ENCODE peak calls at places on chromosomes 13 and 19, in nine cellular contexts. One of them, this sample, is unnamed.
A peak's percentile ranks its signal among the peaks of the same experiment; 100 is the strongest.

GRCh38 chr13:66154981-66155380 is 1075.2 kb downstream of the PCDH9 start:
- DNase-seq in stimulated activated CD8-positive, alpha-beta memory T cell treated with anti-CD3 and anti-CD28 coated beads, Interleukin-15, amount 100 ng/mL, for 1 hour: no peak
- DNase-seq in naive B cell: no peak
- DNase-seq in pons: no peak
- DNase-seq in NCI-H1694: no peak
- DNase-seq in HTR-8/SVneo: no peak
- DNase-seq in iPS DF 6.9: no peak
- DNase-seq in NCI-H1048: no peak
- DNase-seq in WTC11: no peak
- DNase-seq in this sample: no peak

GRCh38 chr13:100710176-100710575 is 35.6 kb upstream of the TMTC4 start:
- DNase-seq in stimulated activated CD8-positive, alpha-beta memory T cell treated with anti-CD3 and anti-CD28 coated beads, Interleukin-15, amount 100 ng/mL, for 1 hour: no peak
- DNase-seq in naive B cell: no peak
- DNase-seq in pons: no peak
- DNase-seq in NCI-H1694: no peak
- DNase-seq in HTR-8/SVneo: no peak
- DNase-seq in iPS DF 6.9: no peak
- DNase-seq in NCI-H1048: no peak
- DNase-seq in WTC11: no peak
- DNase-seq in this sample: no peak

GRCh38 chr13:37476874-37477273 is 121.7 kb downstream of the POSTN start:
- DNase-seq in stimulated activated CD8-positive, alpha-beta memory T cell treated with anti-CD3 and anti-CD28 coated beads, Interleukin-15, amount 100 ng/mL, for 1 hour: no peak
- DNase-seq in naive B cell: no peak
- DNase-seq in pons: no peak
- DNase-seq in NCI-H1694: no peak
- DNase-seq in HTR-8/SVneo: no peak
- DNase-seq in iPS DF 6.9: no peak
- DNase-seq in NCI-H1048: no peak
- DNase-seq in WTC11: no peak
- DNase-seq in this sample: no peak

GRCh38 chr13:62879071-62879470 is 1463.4 kb upstream of the PCDH20 start:
- DNase-seq in stimulated activated CD8-positive, alpha-beta memory T cell treated with anti-CD3 and anti-CD28 coated beads, Interleukin-15, amount 100 ng/mL, for 1 hour: no peak
- DNase-seq in naive B cell: no peak
- DNase-seq in pons: no peak
- DNase-seq in NCI-H1694: no peak
- DNase-seq in HTR-8/SVneo: peak; percentile 17
- DNase-seq in iPS DF 6.9: no peak
- DNase-seq in NCI-H1048: no peak
- DNase-seq in WTC11: no peak
- DNase-seq in this sample: no peak

GRCh38 chr19:10603873-10604459 is 16.9 kb upstream of the AP1M2 start:
- DNase-seq in stimulated activated CD8-positive, alpha-beta memory T cell treated with anti-CD3 and anti-CD28 coated beads, Interleukin-15, amount 100 ng/mL, for 1 hour: no peak
- DNase-seq in naive B cell: peak; percentile 76
- DNase-seq in pons: peak; percentile 62
- DNase-seq in NCI-H1694: no peak
- DNase-seq in HTR-8/SVneo: no peak
- DNase-seq in iPS DF 6.9: no peak
- DNase-seq in NCI-H1048: no peak
- DNase-seq in WTC11: no peak
- DNase-seq in this sample: no peak

GRCh38 chr19:926595-927043 is 784 bp downstream of the ARID3A start:
- DNase-seq in stimulated activated CD8-positive, alpha-beta memory T cell treated with anti-CD3 and anti-CD28 coated beads, Interleukin-15, amount 100 ng/mL, for 1 hour: no peak
- DNase-seq in naive B cell: peak; percentile 62
- DNase-seq in pons: peak; percentile 32
- DNase-seq in NCI-H1694: no peak
- DNase-seq in HTR-8/SVneo: no peak
- DNase-seq in iPS DF 6.9: no peak
- DNase-seq in NCI-H1048: no peak
- DNase-seq in WTC11: no peak
- DNase-seq in this sample: peak; percentile 42

GRCh38 chr13:102701331-102701730 is 6.5 kb upstream of the METTL21C start:
- DNase-seq in stimulated activated CD8-positive, alpha-beta memory T cell treated with anti-CD3 and anti-CD28 coated beads, Interleukin-15, amount 100 ng/mL, for 1 hour: no peak
- DNase-seq in naive B cell: no peak
- DNase-seq in pons: no peak
- DNase-seq in NCI-H1694: no peak
- DNase-seq in HTR-8/SVneo: no peak
- DNase-seq in iPS DF 6.9: no peak
- DNase-seq in NCI-H1048: no peak
- DNase-seq in WTC11: no peak
- DNase-seq in this sample: no peak

GRCh38 chr13:75468098-75468497 is 13.9 kb downstream of the TBC1D4 start:
- DNase-seq in stimulated activated CD8-positive, alpha-beta memory T cell treated with anti-CD3 and anti-CD28 coated beads, Interleukin-15, amount 100 ng/mL, for 1 hour: no peak
- DNase-seq in naive B cell: no peak
- DNase-seq in pons: no peak
- DNase-seq in NCI-H1694: no peak
- DNase-seq in HTR-8/SVneo: no peak
- DNase-seq in iPS DF 6.9: no peak
- DNase-seq in NCI-H1048: no peak
- DNase-seq in WTC11: no peak
- DNase-seq in this sample: no peak

GRCh38 chr13:42545842-42546241 is 28.1 kb upstream of the TNFSF11 start:
- DNase-seq in stimulated activated CD8-positive, alpha-beta memory T cell treated with anti-CD3 and anti-CD28 coated beads, Interleukin-15, amount 100 ng/mL, for 1 hour: no peak
- DNase-seq in naive B cell: no peak
- DNase-seq in pons: no peak
- DNase-seq in NCI-H1694: no peak
- DNase-seq in HTR-8/SVneo: no peak
- DNase-seq in iPS DF 6.9: no peak
- DNase-seq in NCI-H1048: no peak
- DNase-seq in WTC11: no peak
- DNase-seq in this sample: no peak

GRCh38 chr13:20263393-20264044 is 31.4 kb upstream of the GJB6 start:
- DNase-seq in stimulated activated CD8-positive, alpha-beta memory T cell treated with anti-CD3 and anti-CD28 coated beads, Interleukin-15, amount 100 ng/mL, for 1 hour: no peak
- DNase-seq in naive B cell: no peak
- DNase-seq in pons: no peak
- DNase-seq in NCI-H1694: no peak
- DNase-seq in HTR-8/SVneo: no peak
- DNase-seq in iPS DF 6.9: no peak
- DNase-seq in NCI-H1048: no peak
- DNase-seq in WTC11: no peak
- DNase-seq in this sample: no peak

GRCh38 chr13:45875951-45876350 is 24.4 kb upstream of the SIAH3 start:
- DNase-seq in stimulated activated CD8-positive, alpha-beta memory T cell treated with anti-CD3 and anti-CD28 coated beads, Interleukin-15, amount 100 ng/mL, for 1 hour: no peak
- DNase-seq in naive B cell: no peak
- DNase-seq in pons: no peak
- DNase-seq in NCI-H1694: no peak
- DNase-seq in HTR-8/SVneo: no peak
- DNase-seq in iPS DF 6.9: no peak
- DNase-seq in NCI-H1048: no peak
- DNase-seq in WTC11: no peak
- DNase-seq in this sample: no peak

GRCh38 chr13:113647351-113648217 is 10.4 kb downstream of the ATP4B start:
- DNase-seq in stimulated activated CD8-positive, alpha-beta memory T cell treated with anti-CD3 and anti-CD28 coated beads, Interleukin-15, amount 100 ng/mL, for 1 hour: no peak
- DNase-seq in naive B cell: no peak
- DNase-seq in pons: peak; percentile 92
- DNase-seq in NCI-H1694: peak; percentile 83
- DNase-seq in HTR-8/SVneo: no peak
- DNase-seq in iPS DF 6.9: no peak
- DNase-seq in NCI-H1048: no peak
- DNase-seq in WTC11: peak; percentile 8
- DNase-seq in this sample: peak; percentile 74

GRCh38 chr19:27971071-27971470 is 1241.9 kb downstream of the UQCRFS1 start:
- DNase-seq in stimulated activated CD8-positive, alpha-beta memory T cell treated with anti-CD3 and anti-CD28 coated beads, Interleukin-15, amount 100 ng/mL, for 1 hour: no peak
- DNase-seq in naive B cell: no peak
- DNase-seq in pons: no peak
- DNase-seq in NCI-H1694: no peak
- DNase-seq in HTR-8/SVneo: no peak
- DNase-seq in iPS DF 6.9: no peak
- DNase-seq in NCI-H1048: no peak
- DNase-seq in WTC11: peak; percentile 16
- DNase-seq in this sample: no peak

GRCh38 chr13:49450105-49450819 is 6.2 kb downstream of the SETDB2 start:
- DNase-seq in stimulated activated CD8-positive, alpha-beta memory T cell treated with anti-CD3 and anti-CD28 coated beads, Interleukin-15, amount 100 ng/mL, for 1 hour: no peak
- DNase-seq in naive B cell: no peak
- DNase-seq in pons: no peak
- DNase-seq in NCI-H1694: no peak
- DNase-seq in HTR-8/SVneo: no peak
- DNase-seq in iPS DF 6.9: no peak
- DNase-seq in NCI-H1048: no peak
- DNase-seq in WTC11: no peak
- DNase-seq in this sample: no peak

GRCh38 chr13:27147530-27148170 is 24.0 kb downstream of the USP12 start:
- DNase-seq in stimulated activated CD8-positive, alpha-beta memory T cell treated with anti-CD3 and anti-CD28 coated beads, Interleukin-15, amount 100 ng/mL, for 1 hour: no peak
- DNase-seq in naive B cell: peak; percentile 59
- DNase-seq in pons: no peak
- DNase-seq in NCI-H1694: no peak
- DNase-seq in HTR-8/SVneo: no peak
- DNase-seq in iPS DF 6.9: no peak
- DNase-seq in NCI-H1048: no peak
- DNase-seq in WTC11: no peak
- DNase-seq in this sample: no peak

GRCh38 chr13:107421028-107421427 is 794.3 kb downstream of the LIG4 start:
- DNase-seq in stimulated activated CD8-positive, alpha-beta memory T cell treated with anti-CD3 and anti-CD28 coated beads, Interleukin-15, amount 100 ng/mL, for 1 hour: no peak
- DNase-seq in naive B cell: no peak
- DNase-seq in pons: no peak
- DNase-seq in NCI-H1694: no peak
- DNase-seq in HTR-8/SVneo: no peak
- DNase-seq in iPS DF 6.9: no peak
- DNase-seq in NCI-H1048: no peak
- DNase-seq in WTC11: no peak
- DNase-seq in this sample: no peak

GRCh38 chr13:89969996-89970709 is 1377.3 kb upstream of the MIR17HG start:
- DNase-seq in stimulated activated CD8-positive, alpha-beta memory T cell treated with anti-CD3 and anti-CD28 coated beads, Interleukin-15, amount 100 ng/mL, for 1 hour: no peak
- DNase-seq in naive B cell: no peak
- DNase-seq in pons: no peak
- DNase-seq in NCI-H1694: no peak
- DNase-seq in HTR-8/SVneo: no peak
- DNase-seq in iPS DF 6.9: no peak
- DNase-seq in NCI-H1048: no peak
- DNase-seq in WTC11: no peak
- DNase-seq in this sample: no peak

GRCh38 chr13:75135325-75135825 is 346.6 kb downstream of the TBC1D4 start:
- DNase-seq in stimulated activated CD8-positive, alpha-beta memory T cell treated with anti-CD3 and anti-CD28 coated beads, Interleukin-15, amount 100 ng/mL, for 1 hour: no peak
- DNase-seq in naive B cell: no peak
- DNase-seq in pons: no peak
- DNase-seq in NCI-H1694: no peak
- DNase-seq in HTR-8/SVneo: peak; percentile 4
- DNase-seq in iPS DF 6.9: no peak
- DNase-seq in NCI-H1048: no peak
- DNase-seq in WTC11: no peak
- DNase-seq in this sample: peak; percentile 59

GRCh38 chr13:45603338-45603737 is 12.2 kb downstream of the ERICH6B start:
- DNase-seq in stimulated activated CD8-positive, alpha-beta memory T cell treated with anti-CD3 and anti-CD28 coated beads, Interleukin-15, amount 100 ng/mL, for 1 hour: no peak
- DNase-seq in naive B cell: no peak
- DNase-seq in pons: no peak
- DNase-seq in NCI-H1694: no peak
- DNase-seq in HTR-8/SVneo: no peak
- DNase-seq in iPS DF 6.9: no peak
- DNase-seq in NCI-H1048: no peak
- DNase-seq in WTC11: no peak
- DNase-seq in this sample: no peak

GRCh38 chr19:8609210-8610040 is 1.1 kb downstream of the ADAMTS10 start:
- DNase-seq in stimulated activated CD8-positive, alpha-beta memory T cell treated with anti-CD3 and anti-CD28 coated beads, Interleukin-15, amount 100 ng/mL, for 1 hour: no peak
- DNase-seq in naive B cell: no peak
- DNase-seq in pons: no peak
- DNase-seq in NCI-H1694: no peak
- DNase-seq in HTR-8/SVneo: peak; percentile 60
- DNase-seq in iPS DF 6.9: no peak
- DNase-seq in NCI-H1048: no peak
- DNase-seq in WTC11: peak; percentile 72
- DNase-seq in this sample: no peak

GRCh38 chr13:98451676-98452105 is 125.2 kb downstream of the STK24 start:
- DNase-seq in stimulated activated CD8-positive, alpha-beta memory T cell treated with anti-CD3 and anti-CD28 coated beads, Interleukin-15, amount 100 ng/mL, for 1 hour: no peak
- DNase-seq in naive B cell: no peak
- DNase-seq in pons: peak; percentile 44
- DNase-seq in NCI-H1694: no peak
- DNase-seq in HTR-8/SVneo: no peak
- DNase-seq in iPS DF 6.9: no peak
- DNase-seq in NCI-H1048: no peak
- DNase-seq in WTC11: no peak
- DNase-seq in this sample: no peak

GRCh38 chr19:45346449-45346848 is 5.9 kb downstream of the KLC3 start:
- DNase-seq in stimulated activated CD8-positive, alpha-beta memory T cell treated with anti-CD3 and anti-CD28 coated beads, Interleukin-15, amount 100 ng/mL, for 1 hour: no peak
- DNase-seq in naive B cell: no peak
- DNase-seq in pons: no peak
- DNase-seq in NCI-H1694: no peak
- DNase-seq in HTR-8/SVneo: no peak
- DNase-seq in iPS DF 6.9: no peak
- DNase-seq in NCI-H1048: no peak
- DNase-seq in WTC11: peak; percentile 68
- DNase-seq in this sample: no peak

GRCh38 chr19:53969366-53969765 is 6.6 kb downstream of the CACNG8 start:
- DNase-seq in stimulated activated CD8-positive, alpha-beta memory T cell treated with anti-CD3 and anti-CD28 coated beads, Interleukin-15, amount 100 ng/mL, for 1 hour: no peak
- DNase-seq in naive B cell: no peak
- DNase-seq in pons: no peak
- DNase-seq in NCI-H1694: no peak
- DNase-seq in HTR-8/SVneo: no peak
- DNase-seq in iPS DF 6.9: no peak
- DNase-seq in NCI-H1048: no peak
- DNase-seq in WTC11: no peak
- DNase-seq in this sample: no peak

GRCh38 chr13:40362502-40362901 is 303.9 kb downstream of the FOXO1 start:
- DNase-seq in stimulated activated CD8-positive, alpha-beta memory T cell treated with anti-CD3 and anti-CD28 coated beads, Interleukin-15, amount 100 ng/mL, for 1 hour: no peak
- DNase-seq in naive B cell: no peak
- DNase-seq in pons: no peak
- DNase-seq in NCI-H1694: no peak
- DNase-seq in HTR-8/SVneo: no peak
- DNase-seq in iPS DF 6.9: no peak
- DNase-seq in NCI-H1048: no peak
- DNase-seq in WTC11: no peak
- DNase-seq in this sample: no peak

GRCh38 chr19:55189424-55189823 is 9.3 kb upstream of the SYT5 start:
- DNase-seq in stimulated activated CD8-positive, alpha-beta memory T cell treated with anti-CD3 and anti-CD28 coated beads, Interleukin-15, amount 100 ng/mL, for 1 hour: no peak
- DNase-seq in naive B cell: no peak
- DNase-seq in pons: no peak
- DNase-seq in NCI-H1694: no peak
- DNase-seq in HTR-8/SVneo: peak; percentile 96
- DNase-seq in iPS DF 6.9: no peak
- DNase-seq in NCI-H1048: no peak
- DNase-seq in WTC11: no peak
- DNase-seq in this sample: peak; percentile 98

GRCh38 chr13:20150561-20150960 is 10.3 kb downstream of the GJA3 start:
- DNase-seq in stimulated activated CD8-positive, alpha-beta memory T cell treated with anti-CD3 and anti-CD28 coated beads, Interleukin-15, amount 100 ng/mL, for 1 hour: no peak
- DNase-seq in naive B cell: no peak
- DNase-seq in pons: no peak
- DNase-seq in NCI-H1694: no peak
- DNase-seq in HTR-8/SVneo: no peak
- DNase-seq in iPS DF 6.9: no peak
- DNase-seq in NCI-H1048: no peak
- DNase-seq in WTC11: no peak
- DNase-seq in this sample: no peak

GRCh38 chr13:110338441-110339101 is 31.5 kb downstream of the COL4A2 start:
- DNase-seq in stimulated activated CD8-positive, alpha-beta memory T cell treated with anti-CD3 and anti-CD28 coated beads, Interleukin-15, amount 100 ng/mL, for 1 hour: no peak
- DNase-seq in naive B cell: no peak
- DNase-seq in pons: peak; percentile 40
- DNase-seq in NCI-H1694: no peak
- DNase-seq in HTR-8/SVneo: no peak
- DNase-seq in iPS DF 6.9: no peak
- DNase-seq in NCI-H1048: no peak
- DNase-seq in WTC11: no peak
- DNase-seq in this sample: no peak